ENCODE peak calls at places on chromosomes 7 and 10, in five cellular contexts. A is hepatocyte, Q is body of pancreas, X is IMR-90, J is colonic mucosa. I is an unnamed sample.
A peak's percentile ranks its signal among the peaks of the same experiment; 100 is the strongest.

GRCh38 chr7:123569352-123569999 is 11.9 kb upstream of the NDUFA5 start:
- DNase-seq in A (no peak), Q (no peak), X (no peak), J (no peak), I (no peak)

GRCh38 chr7:30810986-30811385 is 39.8 kb downstream of the MINDY4 start:
- DNase-seq in J (no peak), A (no peak), X (no peak), Q (no peak), I (no peak)

GRCh38 chr10:118950190-118950658 is 79.3 kb upstream of the NANOS1 start:
- DNase-seq in Q (no peak), X (no peak), A (no peak), J (no peak), I (peak; percentile 18)

GRCh38 chr10:14659626-14660196 is 115.0 kb downstream of the FAM107B start:
- DNase-seq in A (no peak), J (no peak), X (no peak), Q (no peak), I (no peak)

GRCh38 chr10:49171326-49172140 is 16.7 kb downstream of the TMEM273 start:
- DNase-seq in X (no peak), A (no peak), J (peak; percentile 11), Q (no peak), I (no peak)

GRCh38 chr7:66964391-66964790 is 31.0 kb downstream of the SBDS start:
- DNase-seq in A (peak; percentile 14), X (peak; percentile 65), Q (no peak), J (no peak), I (peak; percentile 31)

GRCh38 chr10:21334891-21335696 is 190.4 kb downstream of the SKIDA1 start:
- DNase-seq in J (peak; percentile 19), X (peak; percentile 90), Q (peak; percentile 24), A (peak; percentile 68), I (peak; percentile 90)

GRCh38 chr7:130732980-130733865 is 784 bp downstream of the KLF14 start:
- DNase-seq in X (peak; percentile 1), Q (peak; percentile 68), A (peak; percentile 68), J (peak; percentile 43), I (no peak)

GRCh38 chr7:91836065-91836368 is 44.5 kb downstream of the MTERF1 start:
- DNase-seq in A (no peak), J (no peak), Q (no peak), X (peak; percentile 81), I (peak; percentile 63)

GRCh38 chr10:48456808-48457761 is 147.8 kb downstream of the ARHGAP22 start:
- DNase-seq in Q (no peak), X (no peak), A (no peak), J (peak; percentile 15), I (no peak)

GRCh38 chr10:110848106-110848505 is 23.6 kb upstream of the PDCD4 start:
- DNase-seq in Q (no peak), J (no peak), X (no peak), A (no peak), I (no peak)

GRCh38 chr7:129376778-129377700 is 57.2 kb upstream of the STRIP2 start:
- DNase-seq in A (no peak), X (peak; percentile 65), Q (no peak), J (no peak), I (peak; percentile 14)

GRCh38 chr7:111029574-111030357 is 61.2 kb upstream of the LRRN3 start:
- DNase-seq in Q (peak; percentile 10), J (no peak), A (peak; percentile 33), X (peak; percentile 17), I (peak; percentile 54)
- H3K4me3 ChIP-seq in Q (no peak overlapping the region), J (no peak overlapping the region), A (no peak overlapping the region), X (no peak overlapping the region), I (no peak overlapping the region)

GRCh38 chr7:150362989-150363769 is 5.4 kb upstream of the REPIN1 start:
- DNase-seq in A (no peak), X (no peak), Q (no peak), J (no peak), I (no peak)
- H3K4me3 ChIP-seq in A (no peak overlapping the region), X (no peak overlapping the region), Q (no peak overlapping the region), J (no peak overlapping the region), I (no peak overlapping the region)

DNA sequence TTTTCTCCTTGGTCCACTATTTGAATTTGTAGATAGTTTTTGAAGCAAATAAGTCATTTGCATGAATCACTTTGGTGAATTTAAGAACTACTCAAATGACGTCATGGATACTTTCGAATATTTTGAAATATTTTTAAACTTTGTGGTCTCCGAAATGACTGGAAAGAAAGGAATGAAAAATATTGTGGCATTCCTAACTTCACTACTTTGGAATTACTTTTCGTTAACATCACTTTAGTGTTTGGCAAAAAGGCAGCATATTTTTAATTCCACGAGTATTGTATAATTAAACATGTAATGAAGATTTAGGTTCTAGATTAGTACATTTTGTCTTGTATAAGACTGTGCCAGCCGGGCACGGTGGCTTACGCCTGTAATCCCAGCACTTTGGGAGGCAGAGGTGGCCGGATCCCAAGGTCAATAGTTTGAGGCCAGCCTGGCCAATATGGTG is 35.3 kb upstream of the ZRANB1 start:
- DNase-seq in J (no peak), A (no peak), X (peak; percentile 95), Q (no peak), I (peak; percentile 91)
- H3K4me3 ChIP-seq in J (no peak overlapping the region), A (no peak overlapping the region), X (no peak overlapping the region), Q (no peak overlapping the region), I (no peak overlapping the region)

GRCh38 chr10:125153693-125154490 is 6.5 kb downstream of the CTBP2 start:
- DNase-seq in Q (peak; percentile 63), X (peak; percentile 54), A (peak; percentile 38), J (peak; percentile 58), I (peak; percentile 42)

GRCh38 chr10:125151170-125151823 is 9.1 kb downstream of the CTBP2 start:
- DNase-seq in Q (no peak), A (no peak), X (no peak), J (no peak), I (no peak)

GRCh38 chr10:125154529-125154928 is 5.8 kb downstream of the CTBP2 start:
- DNase-seq in X (no peak), J (no peak), A (no peak), Q (no peak), I (no peak)

GRCh38 chr10:125152646-125153368 is 7.6 kb downstream of the CTBP2 start:
- DNase-seq in A (no peak), X (no peak), J (peak; percentile 71), Q (peak; percentile 76), I (peak; percentile 47)

GRCh38 chr10:125151824-125152634 is 8.3 kb downstream of the CTBP2 start:
- DNase-seq in X (no peak), Q (peak; percentile 77), J (peak; percentile 89), A (peak; percentile 66), I (no peak)
- H3K4me3 ChIP-seq in X (no peak overlapping the region), Q (no peak overlapping the region), J (peak overlapping the region; percentile 26), A (peak overlapping the region; percentile 32), I (no peak overlapping the region)

I was measured in astrocyte of the spinal cord.